ENCODE peak calls at places on chromosomes 5 and 9, in ten cellular contexts. E is AG04449, H is breast epithelium, S is heart left ventricle, W is neural progenitor cell, J is adrenal gland, I is OCI-LY7, Y is body of pancreas, N is HepG2, O is IMR-90. T is an unnamed sample.

GRCh38 chr9:91824591-91825339 is 125.3 kb downstream of the ROR2 start:
- DNase-seq in W (no peak), S (no peak), J (no peak), Y (peak), H (no peak), N (no peak), E (no peak), O (no peak), I (no peak), T (no peak)

GRCh38 chr9:136665704-136666363 is 3.1 kb downstream of the EGFL7 start:
- DNase-seq in J (no peak), H (no peak), O (no peak), I (no peak), Y (no peak), N (no peak), S (no peak), W (peak), E (no peak), T (no peak)

GRCh38 chr5:89313044-89313443 is 430.1 kb upstream of the MEF2C start:
- DNase-seq in J (no peak), I (no peak), S (no peak), O (peak), Y (no peak), E (peak), N (no peak), H (no peak), W (no peak), T (no peak)

GRCh38 chr9:129313331-129313955 is 135.4 kb upstream of the IER5L start:
- DNase-seq in J (peak), I (no peak), E (no peak), S (no peak), Y (no peak), O (no peak), N (no peak), W (no peak), H (peak), T (no peak)

GRCh38 chr5:390571-391491 is 52.1 kb upstream of the EXOC3 start:
- DNase-seq in Y (no peak), H (no peak), I (no peak), N (no peak), O (no peak), S (no peak), J (no peak), E (no peak), W (no peak), T (no peak)

GRCh38 chr9:136693490-136694162 is 6.4 kb upstream of the AGPAT2 start:
- DNase-seq in W (no peak), I (no peak), N (peak), J (peak), Y (peak), E (no peak), H (peak), O (peak), S (no peak), T (no peak)

GRCh38 chr5:152349683-152350526 is 55.2 kb downstream of the NMUR2 start:
- DNase-seq in I (peak), Y (peak), E (no peak), O (peak), H (no peak), S (no peak), J (peak), W (peak), N (peak), T (no peak)

GRCh38 chr5:989961-990530 is 18.6 kb upstream of the NKD2 start:
- DNase-seq in W (peak), N (no peak), J (peak), Y (peak), I (no peak), O (no peak), E (no peak), S (peak), H (no peak), T (no peak)

GRCh38 chr9:135343136-135343535 is 136.4 kb upstream of the PPP1R26 start:
- DNase-seq in J (no peak), H (no peak), S (no peak), W (no peak), O (no peak), Y (no peak), N (no peak), I (no peak), E (no peak), T (peak)

GRCh38 chr9:2255128-2255527 is 240.0 kb downstream of the SMARCA2 start:
- DNase-seq in W (no peak), I (no peak), H (no peak), O (no peak), E (no peak), J (no peak), Y (no peak), S (no peak), N (peak), T (no peak)
- TF ChIP-seq CTCF in W (peak), I (peak), H (no peak), O (no peak), E (no peak), J (no peak), Y (no peak), S (no peak), N (peak), T (no peak)

DNA sequence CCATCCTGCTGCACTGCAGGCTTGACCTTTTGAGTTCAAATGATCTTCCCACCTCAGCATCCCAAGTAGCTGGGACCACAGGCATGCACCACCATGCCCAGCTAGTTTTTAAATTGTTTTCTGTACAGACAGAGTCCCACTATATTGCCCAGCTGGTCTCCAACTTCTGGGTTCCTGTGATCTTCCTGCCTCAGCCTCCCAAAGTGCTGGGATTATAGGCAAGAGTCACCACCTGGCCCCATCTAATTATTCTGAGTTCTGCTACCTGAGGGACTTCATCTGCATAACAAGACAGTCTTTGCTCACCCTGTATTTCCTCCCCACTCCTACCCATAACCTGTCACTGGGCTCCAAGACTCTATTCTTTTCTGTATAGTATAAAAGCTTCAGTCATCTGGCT is 54.6 kb upstream of the CEMIP2 start:
- DNase-seq in H (no peak), O (no peak), J (no peak), Y (no peak), W (no peak), E (no peak), S (no peak), I (no peak), N (no peak), T (no peak)
- TF ChIP-seq CTCF in H (no peak), O (no peak), J (no peak), Y (no peak), W (no peak), E (no peak), S (no peak), I (no peak), N (no peak), T (no peak)

GRCh38 chr9:36637491-36638270 is 65.0 kb downstream of the MELK start:
- DNase-seq in I (peak), O (no peak), N (no peak), W (peak), Y (no peak), S (no peak), J (no peak), E (no peak), H (no peak), T (no peak)
- TF ChIP-seq CTCF in I (peak), O (no peak), N (no peak), W (peak), Y (no peak), S (no peak), J (no peak), E (no peak), H (no peak), T (no peak)

DNA sequence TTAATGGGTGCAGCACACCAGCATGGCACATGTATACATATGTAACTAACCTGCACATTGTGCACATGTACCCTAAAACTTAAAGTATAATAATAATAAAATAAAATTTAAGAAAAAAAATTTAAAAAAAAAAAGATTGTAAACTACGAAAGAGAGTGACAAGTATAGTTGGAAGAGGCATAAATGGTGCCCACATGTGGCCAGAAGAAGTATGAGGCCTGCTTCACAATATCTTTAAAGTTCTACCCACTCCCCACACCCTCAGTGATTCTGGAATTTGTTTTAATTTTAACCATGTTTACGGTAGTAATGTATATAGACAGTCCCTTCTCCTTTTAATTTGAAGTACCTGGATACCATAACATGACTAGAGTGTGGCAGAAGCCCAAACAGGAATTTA is 172.7 kb downstream of the CHSY3 start:
- DNase-seq in H (no peak), E (no peak), O (no peak), J (no peak), Y (no peak), S (no peak), W (no peak), I (no peak), N (no peak), T (no peak)
- TF ChIP-seq CTCF in H (no peak), E (no peak), O (no peak), J (no peak), Y (no peak), S (no peak), W (peak), I (no peak), N (no peak), T (no peak)

DNA sequence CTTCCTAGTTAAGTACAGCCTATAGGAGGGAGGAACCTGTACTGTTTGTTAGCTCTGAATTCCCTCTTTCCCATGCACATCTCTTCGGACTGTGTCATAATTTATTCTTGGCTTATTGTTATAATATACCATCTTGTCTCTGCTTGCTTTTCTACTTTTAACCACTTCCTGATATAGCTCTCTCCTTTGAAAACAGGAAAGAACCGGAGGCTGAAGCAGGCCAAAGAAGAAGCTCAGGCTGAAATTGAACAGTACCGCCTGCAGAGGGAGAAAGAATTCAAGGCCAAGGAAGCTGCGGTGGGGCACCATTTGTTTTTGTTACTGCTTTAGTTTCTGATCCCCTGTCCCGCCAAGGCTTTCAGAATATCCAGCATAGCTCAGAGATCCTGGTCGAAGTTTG is 4.8 kb downstream of the ATP6V1G1 start:
- DNase-seq in N (no peak), J (no peak), S (no peak), H (no peak), Y (no peak), I (peak), W (no peak), E (no peak), O (peak), T (peak)
- TF ChIP-seq CTCF in N (no peak), J (peak), S (no peak), H (peak), Y (no peak), I (peak), W (no peak), E (peak), O (peak), T (peak)

DNA sequence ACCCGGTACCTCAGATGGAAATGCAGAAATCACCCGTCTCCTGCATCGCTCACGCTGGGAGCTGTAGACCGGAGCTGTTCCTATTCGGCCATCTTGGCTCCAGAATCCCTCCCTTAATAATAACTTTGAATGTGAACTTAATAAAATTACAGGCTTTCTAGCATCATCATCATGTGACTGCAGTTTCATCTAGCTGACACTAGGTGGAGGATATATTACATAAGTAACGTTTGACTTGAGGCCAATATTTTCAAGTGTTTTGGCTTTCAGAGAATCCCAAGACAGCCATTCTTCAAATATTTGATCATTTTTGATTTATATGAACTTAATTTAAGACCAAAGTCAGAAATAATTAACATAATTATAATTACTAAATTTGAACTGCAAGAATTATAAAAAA is 474.9 kb upstream of the CDH10 start:
- DNase-seq in E (no peak), I (peak), W (no peak), H (no peak), S (no peak), Y (no peak), O (no peak), J (no peak), N (peak), T (no peak)
- TF ChIP-seq CTCF in E (no peak), I (peak), W (peak), H (no peak), S (no peak), Y (no peak), O (no peak), J (no peak), N (no peak), T (peak)

DNA sequence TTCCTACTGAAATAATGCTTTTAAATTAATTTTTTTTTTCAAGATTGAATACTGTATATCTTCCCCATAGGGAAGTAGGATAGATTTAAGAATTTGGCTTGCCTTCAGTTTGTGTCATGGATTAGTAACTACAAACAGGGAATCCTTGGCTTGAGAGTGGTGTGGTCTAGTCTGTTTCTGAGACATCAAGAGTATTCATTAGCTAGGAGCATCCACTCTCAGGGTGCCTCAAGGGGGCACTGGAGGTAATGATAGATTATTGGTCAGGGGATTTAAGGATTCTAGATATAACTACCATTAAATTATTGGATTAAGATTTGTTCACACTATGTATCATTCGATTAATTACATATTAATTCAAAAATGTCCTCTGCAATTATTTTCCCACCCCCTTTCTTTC is 91.8 kb upstream of the TXNDC8 start:
- DNase-seq in E (no peak), H (no peak), O (peak), Y (no peak), I (no peak), S (no peak), N (no peak), W (no peak), J (no peak), T (no peak)
- TF ChIP-seq CTCF in E (peak), H (no peak), O (no peak), Y (no peak), I (no peak), S (no peak), N (no peak), W (peak), J (no peak), T (no peak)

DNA sequence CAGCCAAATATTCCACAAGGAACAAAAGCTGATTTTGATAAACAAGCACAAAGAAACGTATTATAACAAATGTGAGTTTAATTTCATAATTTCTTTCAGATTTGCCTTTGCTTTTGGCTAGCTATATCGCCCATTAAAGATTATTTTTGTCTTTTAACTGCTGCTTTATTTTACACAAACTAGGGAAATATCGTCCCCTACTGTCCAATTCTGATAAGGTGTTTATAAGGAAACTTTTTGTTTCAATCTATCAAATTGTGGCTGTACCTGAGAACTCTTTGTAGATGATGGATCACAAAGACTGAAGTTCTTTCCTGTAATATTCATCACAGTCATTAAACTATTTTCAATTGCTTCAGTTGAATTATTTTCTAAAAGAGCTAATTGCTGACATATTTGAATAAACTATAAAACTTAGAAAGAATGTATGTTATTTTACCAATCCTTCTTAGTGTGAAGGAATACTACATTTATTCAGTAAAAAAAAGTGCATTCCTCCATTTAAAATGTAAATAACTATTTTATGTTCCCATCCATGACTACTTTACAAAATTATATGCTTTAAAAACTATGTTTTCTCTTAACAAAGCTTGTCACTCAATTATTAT is 431.3 kb upstream of the ITGA1 start:
- DNase-seq in E (no peak), I (peak), O (peak), W (peak), J (no peak), Y (no peak), S (no peak), N (no peak), H (no peak), T (no peak)
- TF ChIP-seq CTCF in E (peak), I (peak), O (peak), W (peak), J (peak), Y (peak), S (no peak), N (peak), H (no peak), T (no peak)

GRCh38 chr5:40995816-40996586 is 75.1 kb downstream of the MROH2B start:
- DNase-seq in J (no peak), W (no peak), Y (no peak), O (no peak), I (no peak), N (no peak), S (no peak), E (no peak), H (no peak), T (no peak)
- TF ChIP-seq CTCF in J (no peak), W (no peak), Y (no peak), O (no peak), I (no peak), N (no peak), S (no peak), E (no peak), H (no peak), T (no peak)

GRCh38 chr5:82107277-82107676 is 135.5 kb downstream of the ATG10 start:
- DNase-seq in O (peak), H (no peak), Y (no peak), W (peak), S (no peak), I (no peak), E (no peak), N (no peak), J (no peak), T (no peak)
- TF ChIP-seq CTCF in O (peak), H (no peak), Y (peak), W (peak), S (peak), I (peak), E (peak), N (no peak), J (peak), T (peak)